ENCODE peak calls at places on chromosomes 12 and 14, in ten cellular contexts. I, O, R, N, P, S, H, L, E and K are unnamed samples.

GRCh38 chr12:25771062-25771461 is 187.4 kb upstream of the RASSF8 start:
- DNase-seq in N (no peak), P (peak; percentile 52), I (no peak), L (no peak), O (no peak), S (peak; percentile 7), H (peak; percentile 55), E (no peak), R (no peak), K (no peak)

GRCh38 chr14:69038449-69039286 is 59.6 kb upstream of the ACTN1 start:
- DNase-seq in R (no peak), H (peak; percentile 88), P (peak; percentile 98), S (no peak), I (no peak), E (no peak), N (peak; percentile 74), O (no peak), L (no peak), K (peak; percentile 86)

GRCh38 chr12:13891902-13892301 is 89.5 kb downstream of the GRIN2B start:
- DNase-seq in I (no peak), O (no peak), E (no peak), N (no peak), H (no peak), R (no peak), S (no peak), P (no peak), L (no peak), K (no peak)

GRCh38 chr12:71640316-71640715 is 23.3 kb downstream of the ZFC3H1 start:
- DNase-seq in P (no peak), L (no peak), N (no peak), E (no peak), S (no peak), I (no peak), O (no peak), H (no peak), R (no peak), K (no peak)

GRCh38 chr12:9870311-9870866 is 1.2 kb upstream of the CLEC2B start:
- DNase-seq in O (no peak), I (no peak), N (no peak), L (no peak), H (no peak), E (no peak), P (no peak), S (peak; percentile 61), R (no peak), K (no peak)

GRCh38 chr14:73741386-73741875 is 27.2 kb upstream of the PNMA1 start:
- DNase-seq in E (peak; percentile 79), I (no peak), P (peak; percentile 82), L (peak; percentile 61), R (no peak), H (peak; percentile 66), S (peak; percentile 87), N (no peak), O (peak; percentile 59), K (no peak)

GRCh38 chr14:77204457-77204796 is 22.8 kb downstream of the TMEM63C start:
- DNase-seq in N (no peak), P (no peak), O (no peak), L (no peak), S (no peak), H (no peak), R (no peak), E (no peak), I (no peak), K (no peak)

GRCh38 chr12:110746550-110746949 is 3.9 kb upstream of the PPP1CC start:
- DNase-seq in S (no peak), N (no peak), L (no peak), O (no peak), R (no peak), I (no peak), P (no peak), H (no peak), E (no peak), K (no peak)

GRCh38 chr14:50677527-50678063 is 9.5 kb upstream of the SAV1 start:
- DNase-seq in E (no peak), H (peak; percentile 67), I (no peak), L (no peak), P (peak; percentile 74), S (no peak), O (no peak), R (no peak), N (no peak), K (no peak)

GRCh38 chr12:172732-173161 is 41.2 kb downstream of the SLC6A12 start:
- DNase-seq in L (no peak), P (no peak), S (no peak), R (no peak), N (no peak), O (no peak), E (no peak), H (no peak), I (no peak), K (no peak)

GRCh38 chr12:124109760-124110159 is 136.7 kb downstream of the ZNF664 start:
- DNase-seq in S (peak; percentile 5), I (no peak), H (peak; percentile 5), E (no peak), L (no peak), R (no peak), N (peak; percentile 50), P (peak; percentile 61), O (no peak), K (no peak)

GRCh38 chr12:53652366-53652765 is 23.5 kb downstream of the ATP5MC2 start:
- DNase-seq in E (no peak), O (no peak), I (no peak), N (no peak), P (peak; percentile 77), S (no peak), L (no peak), R (no peak), H (peak; percentile 52), K (no peak)

GRCh38 chr12:5102261-5102789 is 58.6 kb downstream of the KCNA5 start:
- DNase-seq in O (no peak), S (no peak), R (peak; percentile 61), H (peak; percentile 94), E (no peak), P (peak; percentile 96), N (no peak), I (no peak), L (no peak), K (no peak)

GRCh38 chr14:32004300-32004699 is 72.8 kb upstream of the ARHGAP5 start:
- DNase-seq in I (no peak), O (no peak), S (no peak), L (no peak), P (peak; percentile 46), R (no peak), H (no peak), E (no peak), N (no peak), K (no peak)